ENCODE peak calls at places on chromosome 11, in seven cellular contexts. M is Calu3, D is ovary, K is AG10803, O is OCI-LY7, G is H1, N is fibroblast of the aortic adventitia. Y is an unnamed sample.

GRCh38 chr11:36376315-36376887 is 80.3 kb downstream of the PRR5L start:
- DNase-seq in M (no peak), D (peak), K (peak), O (no peak), G (no peak), N (peak), Y (no peak)

GRCh38 chr11:30760341-30760740 is 174.2 kb upstream of the MPPED2 start:
- DNase-seq in M (no peak), D (no peak), K (no peak), O (no peak), G (no peak), N (no peak), Y (no peak)

GRCh38 chr11:70146309-70146708 is 56.8 kb upstream of the FADD start:
- DNase-seq in M (no peak), D (no peak), K (no peak), O (no peak), G (no peak), N (no peak), Y (no peak)

GRCh38 chr11:35525501-35526175 is at the start of gene PAMR1:
- DNase-seq in M (peak), D (no peak), K (peak), O (no peak), G (peak), N (peak), Y (peak)

GRCh38 chr11:8060801-8061554 is 20.0 kb upstream of the TUB start:
- DNase-seq in M (no peak), D (no peak), K (peak), O (no peak), G (peak), N (peak), Y (peak)

GRCh38 chr11:131749100-131749499 is 378.7 kb downstream of the NTM start:
- DNase-seq in M (no peak), D (no peak), K (peak), O (no peak), G (no peak), N (peak), Y (no peak)

GRCh38 chr11:1728931-1729691 is 21.3 kb downstream of the IFITM10 start:
- DNase-seq in M (no peak), D (no peak), K (no peak), O (peak), G (no peak), N (no peak), Y (no peak)

GRCh38 chr11:125337836-125338235 is 158.2 kb downstream of the FEZ1 start:
- DNase-seq in M (no peak), D (no peak), K (no peak), O (no peak), G (no peak), N (no peak), Y (no peak)

GRCh38 chr11:70497536-70498075 is 99.3 kb downstream of the CTTN start:
- DNase-seq in M (no peak), D (no peak), K (no peak), O (no peak), G (no peak), N (no peak), Y (no peak)

GRCh38 chr11:123145661-123146060 is 49.4 kb downstream of the CLMP start:
- DNase-seq in M (no peak), D (no peak), K (no peak), O (no peak), G (no peak), N (no peak), Y (no peak)

GRCh38 chr11:65036931-65037330 is 4.1 kb upstream of the SAC3D1 start:
- DNase-seq in M (no peak), D (no peak), K (no peak), O (no peak), G (no peak), N (no peak), Y (no peak)

GRCh38 chr11:75352417-75353206 is 1.2 kb upstream of the ARRB1 start:
- DNase-seq in M (peak), D (no peak), K (no peak), O (no peak), G (no peak), N (no peak), Y (no peak)

GRCh38 chr11:16321148-16321547 is 35.2 kb downstream of the SOX6 start:
- DNase-seq in M (no peak), D (no peak), K (no peak), O (no peak), G (no peak), N (no peak), Y (no peak)

GRCh38 chr11:16081756-16082531 is 274.4 kb downstream of the SOX6 start:
- DNase-seq in M (no peak), D (no peak), K (no peak), O (no peak), G (no peak), N (no peak), Y (no peak)

GRCh38 chr11:130839950-130840666 is 76.2 kb downstream of the SNX19 start:
- DNase-seq in M (no peak), D (no peak), K (peak), O (no peak), G (no peak), N (peak), Y (no peak)

GRCh38 chr11:69865707-69866106 is 46.5 kb upstream of the FGF3 start:
- DNase-seq in M (no peak), D (no peak), K (no peak), O (no peak), G (no peak), N (no peak), Y (no peak)

GRCh38 chr11:67006029-67006884 is 16.7 kb upstream of the SYT12 start:
- DNase-seq in M (no peak), D (no peak), K (no peak), O (peak), G (peak), N (peak), Y (no peak)

GRCh38 chr11:124740277-124740882 is 638 bp downstream of the NRGN start:
- DNase-seq in M (no peak), D (no peak), K (no peak), O (peak), G (no peak), N (peak), Y (no peak)

GRCh38 chr11:3849297-3849874 is 6.1 kb upstream of the STIM1 start:
- DNase-seq in M (peak), D (no peak), K (peak), O (peak), G (no peak), N (peak), Y (no peak)

GRCh38 chr11:95908826-95909225 is 15.1 kb downstream of the MTMR2 start:
- DNase-seq in M (no peak), D (no peak), K (no peak), O (no peak), G (no peak), N (peak), Y (no peak)

GRCh38 chr11:128213461-128213860 is 373.9 kb downstream of the ETS1 start:
- DNase-seq in M (no peak), D (no peak), K (no peak), O (no peak), G (no peak), N (no peak), Y (no peak)

GRCh38 chr11:132858203-132858602 is 674.1 kb downstream of the OPCML start:
- DNase-seq in M (no peak), D (no peak), K (peak), O (no peak), G (peak), N (no peak), Y (no peak)

GRCh38 chr11:120329556-120329955 is 4.5 kb downstream of the TLCD5 start:
- DNase-seq in M (no peak), D (no peak), K (no peak), O (no peak), G (no peak), N (no peak), Y (no peak)

GRCh38 chr11:27282806-27283205 is 80.2 kb downstream of the CCDC34 start:
- DNase-seq in M (no peak), D (peak), K (peak), O (no peak), G (no peak), N (peak), Y (no peak)

GRCh38 chr11:58763120-58763490 is 31.4 kb upstream of the GLYAT start:
- DNase-seq in M (no peak), D (no peak), K (no peak), O (no peak), G (no peak), N (no peak), Y (no peak)

GRCh38 chr11:103338621-103339484 is 229.6 kb downstream of the DYNC2H1 start:
- DNase-seq in M (peak), D (no peak), K (peak), O (no peak), G (peak), N (peak), Y (no peak)

GRCh38 chr11:47259178-47259977 is 1.6 kb downstream of the NR1H3 start:
- DNase-seq in M (peak), D (no peak), K (peak), O (peak), G (peak), N (peak), Y (no peak)

GRCh38 chr11:119337581-119338317 is 2.9 kb downstream of the C1QTNF5 start:
- DNase-seq in M (no peak), D (no peak), K (peak), O (no peak), G (peak), N (no peak), Y (no peak)

GRCh38 chr11:2440646-2441045 is 3.7 kb downstream of the TRPM5 start:
- DNase-seq in M (no peak), D (no peak), K (no peak), O (no peak), G (no peak), N (no peak), Y (no peak)

GRCh38 chr11:101446238-101446637 is 137.6 kb downstream of the TRPC6 start:
- DNase-seq in M (no peak), D (no peak), K (peak), O (no peak), G (no peak), N (peak), Y (no peak)

GRCh38 chr11:93116641-93117577 is 80.9 kb downstream of the SLC36A4 start:
- DNase-seq in M (peak), D (no peak), K (no peak), O (no peak), G (peak), N (no peak), Y (no peak)

GRCh38 chr11:64044730-64045386 is 9.1 kb downstream of the FLRT1 start:
- DNase-seq in M (no peak), D (no peak), K (no peak), O (no peak), G (no peak), N (no peak), Y (no peak)

GRCh38 chr11:79321282-79321681 is 119.5 kb downstream of the TENM4 start:
- DNase-seq in M (no peak), D (no peak), K (peak), O (no peak), G (no peak), N (peak), Y (no peak)

GRCh38 chr11:47376543-47377371 is 1.6 kb downstream of the SPI1 start:
- DNase-seq in M (no peak), D (no peak), K (no peak), O (peak), G (no peak), N (no peak), Y (no peak)

GRCh38 chr11:75254326-75254725 is 13.8 kb downstream of the TPBGL start:
- DNase-seq in M (no peak), D (no peak), K (no peak), O (no peak), G (no peak), N (no peak), Y (no peak)

GRCh38 chr11:32874144-32874543 is 18.5 kb upstream of the QSER1 start:
- DNase-seq in M (no peak), D (no peak), K (no peak), O (no peak), G (no peak), N (no peak), Y (no peak)

GRCh38 chr11:32870676-32871075 is 21.9 kb upstream of the QSER1 start:
- DNase-seq in M (peak), D (no peak), K (no peak), O (peak), G (peak), N (no peak), Y (no peak)
- TF ChIP-seq CTCF in M (peak), D (no peak), K (peak), O (peak), G (peak), N (peak), Y (no peak)

GRCh38 chr11:108593214-108593909 is at the start of gene EXPH5:
- DNase-seq in M (peak), D (peak), K (peak), O (peak), G (peak), N (peak), Y (peak)
- TF ChIP-seq CTCF in M (no peak), D (no peak), K (no peak), O (no peak), G (no peak), N (no peak), Y (no peak)

DNA sequence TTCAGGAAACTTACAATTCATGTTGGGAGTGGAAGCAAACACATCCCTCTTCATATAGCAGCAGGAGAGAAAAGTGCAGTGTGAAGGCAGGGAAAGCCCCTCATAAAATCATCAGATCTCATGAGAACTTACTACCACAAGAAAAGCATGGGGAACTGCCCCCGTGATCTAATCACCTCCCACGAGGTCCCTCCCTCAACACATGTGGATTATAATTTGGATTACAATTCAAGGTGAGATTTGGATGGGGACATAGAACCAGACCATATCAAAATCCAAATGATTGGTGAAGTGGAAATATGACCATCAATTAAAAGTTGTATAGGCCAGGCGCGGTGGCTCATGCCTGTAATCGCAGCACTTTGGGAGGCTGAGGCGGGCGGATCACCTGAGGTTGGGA is 1268.0 kb downstream of the JRKL start:
- DNase-seq in M (no peak), D (no peak), K (no peak), O (no peak), G (no peak), N (no peak), Y (no peak)
- TF ChIP-seq CTCF in M (no peak), D (no peak), K (no peak), O (no peak), G (no peak), N (no peak), Y (no peak)

GRCh38 chr11:33256031-33256807 is 962 bp upstream of the HIPK3 start:
- DNase-seq in M (peak), D (no peak), K (peak), O (no peak), G (no peak), N (peak), Y (no peak)

GRCh38 chr11:33257897-33258630 is 883 bp downstream of the HIPK3 start:
- DNase-seq in M (peak), D (peak), K (peak), O (peak), G (peak), N (peak), Y (peak)

GRCh38 chr11:33258631-33259184 is 1.5 kb downstream of the HIPK3 start:
- DNase-seq in M (no peak), D (no peak), K (peak), O (peak), G (no peak), N (peak), Y (no peak)

GRCh38 chr11:33256808-33257159 is 397 bp upstream of the HIPK3 start:
- DNase-seq in M (no peak), D (no peak), K (no peak), O (no peak), G (no peak), N (no peak), Y (no peak)

GRCh38 chr11:33257160-33257896 is at the start of gene HIPK3:
- DNase-seq in M (peak), D (peak), K (peak), O (peak), G (peak), N (peak), Y (peak)
- TF ChIP-seq CTCF in M (no peak), D (peak), K (no peak), O (peak), G (peak), N (no peak), Y (no peak)

DNA sequence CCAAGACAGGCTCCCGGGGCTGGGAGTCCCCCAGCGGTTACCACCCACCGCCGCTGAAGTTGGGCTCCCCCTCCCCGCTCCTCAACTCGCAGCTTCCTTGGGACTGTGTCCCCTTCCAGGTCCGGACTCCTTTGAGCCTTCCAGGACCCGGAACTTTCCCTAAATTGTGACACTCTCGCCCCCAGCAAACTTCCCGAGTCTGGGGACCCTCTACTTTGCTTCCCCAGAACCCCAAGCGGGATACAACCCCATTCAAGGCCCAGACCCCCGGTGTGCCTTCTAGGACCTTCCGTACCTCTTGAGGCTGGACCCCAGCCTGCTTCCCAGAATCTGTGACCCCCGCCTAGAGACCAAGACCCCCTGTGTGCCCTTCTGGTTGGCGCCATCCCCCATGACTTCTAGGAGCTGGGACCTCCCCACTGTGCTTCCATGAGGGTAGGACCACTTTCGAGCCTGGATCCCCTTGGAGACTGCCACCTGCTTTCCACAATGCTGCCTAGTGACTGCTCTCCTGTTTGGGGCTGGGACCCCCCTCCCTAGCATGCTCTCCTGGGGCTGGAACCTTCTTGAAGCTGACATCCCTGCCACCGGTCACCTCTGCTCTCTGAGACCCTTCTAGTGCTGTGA is 602 bp downstream of the MYRF start:
- DNase-seq in M (no peak), D (no peak), K (no peak), O (no peak), G (no peak), N (no peak), Y (no peak)
- TF ChIP-seq CTCF in M (no peak), D (no peak), K (no peak), O (no peak), G (no peak), N (no peak), Y (no peak)